ENCODE peak calls at places on chromosomes 7 and 10, in nine cellular contexts. D is T-cell; X is HT1080; K is transverse colon; B is NCI-H748 treated with DMSO at 0.1 percent for 48 hours; P is activated CD8-positive, alpha-beta T cell treated with anti-CD3 and anti-CD28 coated beads for 36 hours; Y is dorsolateral prefrontal cortex; C is Caco-2; T is B cell. Z is an unnamed sample.

GRCh38 chr7:47999413-47999812 is 20.0 kb upstream of the HUS1 start:
- DNase-seq in P (no peak), Y (no peak), C (no peak), B (no peak), T (no peak), K (no peak), D (no peak), X (no peak), Z (no peak)

GRCh38 chr7:149414745-149415390 is 46.0 kb downstream of the ZNF777 start:
- DNase-seq in T (no peak), Y (no peak), K (peak; percentile 42), X (peak; percentile 17), P (peak; percentile 58), B (no peak), C (no peak), D (peak; percentile 35), Z (peak; percentile 77)

GRCh38 chr7:116354546-116355422 is 144.4 kb downstream of the TES start:
- DNase-seq in T (no peak), K (peak; percentile 28), D (no peak), X (peak; percentile 98), Y (no peak), P (no peak), C (peak; percentile 52), B (no peak), Z (peak; percentile 97)

GRCh38 chr7:25032774-25033743 is 53.1 kb upstream of the OSBPL3 start:
- DNase-seq in B (no peak), X (peak; percentile 45), P (no peak), T (no peak), Y (no peak), K (no peak), C (no peak), D (no peak), Z (no peak)

GRCh38 chr10:74976565-74976964 is 134.9 kb upstream of the SAMD8 start:
- DNase-seq in D (no peak), X (no peak), P (no peak), T (no peak), B (no peak), K (no peak), Y (no peak), C (no peak), Z (no peak)

GRCh38 chr10:88157981-88158465 is 294.6 kb downstream of the PTEN start:
- DNase-seq in X (peak; percentile 90), B (no peak), P (no peak), T (no peak), C (no peak), Y (no peak), K (no peak), D (no peak), Z (peak; percentile 75)

GRCh38 chr10:43077421-43078171 is 727 bp downstream of the RET start:
- DNase-seq in C (no peak), T (no peak), K (no peak), D (no peak), Y (no peak), P (no peak), B (no peak), X (no peak), Z (no peak)

GRCh38 chr7:142795339-142795863 is 24.6 kb downstream of the PRSS2 start:
- DNase-seq in Y (no peak), D (peak; percentile 52), X (peak; percentile 25), C (no peak), B (no peak), P (peak; percentile 81), T (peak; percentile 64), K (peak; percentile 27), Z (no peak)

GRCh38 chr7:40717242-40717641 is 582.4 kb downstream of the SUGCT start:
- DNase-seq in K (peak; percentile 14), Y (no peak), D (no peak), P (peak; percentile 72), B (peak; percentile 15), C (peak; percentile 90), X (peak; percentile 87), T (no peak), Z (peak; percentile 77)

GRCh38 chr10:59234814-59235429 is 58.5 kb downstream of the PHYHIPL start:
- DNase-seq in D (no peak), Y (no peak), X (peak; percentile 7), P (peak; percentile 7), C (peak; percentile 36), T (no peak), K (peak; percentile 11), B (no peak), Z (peak; percentile 23)

GRCh38 chr10:99276848-99277486 is 41.3 kb upstream of the HPSE2 start:
- DNase-seq in X (no peak), Y (no peak), C (no peak), D (no peak), P (no peak), K (no peak), B (peak; percentile 50), T (no peak), Z (peak; percentile 12)